ENCODE peak calls at places on chromosomes 2 and 18, in seven cellular contexts. One of them, this sample, is unnamed.

GRCh38 chr18:80046011-80046410 is 11.8 kb downstream of the RBFA start:
- DNase-seq in spleen: no peak
- DNase-seq in suprapubic skin: no peak
- DNase-seq in stomach: no peak
- DNase-seq in endothelial cell of umbilical vein: no peak
- DNase-seq in sigmoid colon: no peak
- DNase-seq in GM12891: no peak
- DNase-seq in this sample: no peak

GRCh38 chr2:85772841-85773491 is 19.2 kb downstream of the ATOH8 start:
- DNase-seq in spleen: no peak
- DNase-seq in suprapubic skin: no peak
- DNase-seq in stomach: no peak
- DNase-seq in endothelial cell of umbilical vein: no peak
- DNase-seq in sigmoid colon: peak; percentile 89
- DNase-seq in GM12891: no peak
- DNase-seq in this sample: no peak

GRCh38 chr2:63755216-63755615 is 86.5 kb upstream of the UGP2 start:
- DNase-seq in spleen: no peak
- DNase-seq in suprapubic skin: no peak
- DNase-seq in stomach: no peak
- DNase-seq in endothelial cell of umbilical vein: no peak
- DNase-seq in sigmoid colon: no peak
- DNase-seq in GM12891: no peak
- DNase-seq in this sample: no peak

GRCh38 chr2:42040643-42041277 is 7.1 kb upstream of the PKDCC start:
- DNase-seq in spleen: no peak
- DNase-seq in suprapubic skin: no peak
- DNase-seq in stomach: no peak
- DNase-seq in endothelial cell of umbilical vein: no peak
- DNase-seq in sigmoid colon: no peak
- DNase-seq in GM12891: no peak
- DNase-seq in this sample: no peak

GRCh38 chr2:239252433-239253200 is 148.2 kb downstream of the HDAC4 start:
- DNase-seq in spleen: peak; percentile 89
- DNase-seq in suprapubic skin: peak; percentile 87
- DNase-seq in stomach: no peak
- DNase-seq in endothelial cell of umbilical vein: peak; percentile 75
- DNase-seq in sigmoid colon: peak; percentile 86
- DNase-seq in GM12891: no peak
- DNase-seq in this sample: peak; percentile 53

GRCh38 chr2:64766841-64767669 is 113.3 kb upstream of the SERTAD2 start:
- DNase-seq in spleen: no peak
- DNase-seq in suprapubic skin: no peak
- DNase-seq in stomach: no peak
- DNase-seq in endothelial cell of umbilical vein: peak; percentile 67
- DNase-seq in sigmoid colon: no peak
- DNase-seq in GM12891: no peak
- DNase-seq in this sample: no peak

GRCh38 chr18:33579868-33580205 is 1.8 kb downstream of the ASXL3 start:
- DNase-seq in spleen: no peak
- DNase-seq in suprapubic skin: no peak
- DNase-seq in stomach: no peak
- DNase-seq in endothelial cell of umbilical vein: no peak
- DNase-seq in sigmoid colon: no peak
- DNase-seq in GM12891: no peak
- DNase-seq in this sample: no peak

GRCh38 chr2:226703501-226703900 is 96.1 kb downstream of the IRS1 start:
- DNase-seq in spleen: no peak
- DNase-seq in suprapubic skin: no peak
- DNase-seq in stomach: no peak
- DNase-seq in endothelial cell of umbilical vein: no peak
- DNase-seq in sigmoid colon: no peak
- DNase-seq in GM12891: no peak
- DNase-seq in this sample: no peak

GRCh38 chr2:669323-669722 is 7.9 kb downstream of the TMEM18 start:
- DNase-seq in spleen: no peak
- DNase-seq in suprapubic skin: no peak
- DNase-seq in stomach: no peak
- DNase-seq in endothelial cell of umbilical vein: peak; percentile 12
- DNase-seq in sigmoid colon: no peak
- DNase-seq in GM12891: no peak
- DNase-seq in this sample: no peak

GRCh38 chr2:227864161-227864756 is 7.2 kb upstream of the DAW1 start:
- DNase-seq in spleen: no peak
- DNase-seq in suprapubic skin: no peak
- DNase-seq in stomach: no peak
- DNase-seq in endothelial cell of umbilical vein: no peak
- DNase-seq in sigmoid colon: no peak
- DNase-seq in GM12891: no peak
- DNase-seq in this sample: no peak

GRCh38 chr18:48493856-48494255 is 45.0 kb upstream of the CTIF start:
- DNase-seq in spleen: no peak
- DNase-seq in suprapubic skin: no peak
- DNase-seq in stomach: no peak
- DNase-seq in endothelial cell of umbilical vein: peak; percentile 19
- DNase-seq in sigmoid colon: no peak
- DNase-seq in GM12891: no peak
- DNase-seq in this sample: no peak

DNA sequence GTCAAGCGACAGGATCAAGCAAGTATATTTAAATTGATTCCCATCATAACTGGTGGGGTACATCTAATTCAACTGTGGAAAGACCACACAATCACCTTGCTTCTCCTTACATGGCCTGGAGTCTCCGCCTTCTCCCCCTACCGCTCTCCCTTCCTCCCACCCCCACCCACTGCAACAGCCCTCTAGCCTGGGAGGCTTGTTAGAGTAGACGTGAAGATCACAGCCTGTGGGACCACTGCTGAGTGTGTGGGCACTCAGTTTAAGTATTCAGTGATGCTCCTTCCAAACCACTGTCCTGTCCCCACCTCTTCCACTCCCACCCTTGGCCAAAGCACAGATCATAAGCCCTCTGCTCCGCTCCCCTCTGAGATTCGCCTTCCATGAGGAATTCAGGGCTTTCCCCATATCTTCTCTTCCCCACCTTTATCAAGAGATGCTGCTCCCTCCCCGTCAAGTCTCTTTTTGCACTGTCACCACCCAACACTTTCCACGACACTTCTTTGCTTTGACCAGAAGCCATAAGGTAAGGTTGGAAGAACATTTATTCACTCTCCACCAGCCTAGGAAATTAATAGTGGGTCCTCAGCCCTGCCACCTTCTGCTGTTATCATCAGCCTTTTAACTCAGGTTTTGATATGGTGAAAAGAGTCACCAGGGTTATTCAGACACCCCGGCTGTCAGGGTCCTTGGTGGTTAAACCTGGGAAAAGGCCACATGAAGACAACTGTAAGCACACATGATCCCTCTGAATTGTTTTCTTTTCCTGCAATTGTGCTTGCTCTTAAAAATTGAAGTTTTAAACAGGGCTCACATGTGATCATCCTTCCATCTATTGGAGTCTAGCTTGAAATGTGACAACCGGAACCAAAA is 1.7 kb downstream of the METTL4 start:
- DNase-seq in spleen: no peak
- DNase-seq in suprapubic skin: no peak
- DNase-seq in stomach: no peak
- DNase-seq in endothelial cell of umbilical vein: no peak
- DNase-seq in sigmoid colon: no peak
- DNase-seq in GM12891: no peak
- DNase-seq in this sample: no peak
- TF ChIP-seq POLR2A in spleen: no peak
- TF ChIP-seq POLR2A in suprapubic skin: no peak
- TF ChIP-seq POLR2A in stomach: no peak
- TF ChIP-seq POLR2A in endothelial cell of umbilical vein: no peak
- TF ChIP-seq POLR2A in sigmoid colon: no peak
- TF ChIP-seq POLR2A in GM12891: no peak
- TF ChIP-seq POLR2A in this sample: no peak

GRCh38 chr2:126658316-126658909 is 2.5 kb downstream of the GYPC start:
- DNase-seq in spleen: no peak
- DNase-seq in suprapubic skin: no peak
- DNase-seq in stomach: no peak
- DNase-seq in endothelial cell of umbilical vein: no peak
- DNase-seq in sigmoid colon: no peak
- DNase-seq in GM12891: no peak
- DNase-seq in this sample: no peak

GRCh38 chr2:126657146-126657635 is 1.2 kb downstream of the GYPC start:
- DNase-seq in spleen: peak; percentile 88
- DNase-seq in suprapubic skin: peak; percentile 82
- DNase-seq in stomach: peak; percentile 42
- DNase-seq in endothelial cell of umbilical vein: no peak
- DNase-seq in sigmoid colon: peak; percentile 95
- DNase-seq in GM12891: no peak
- DNase-seq in this sample: peak; percentile 76

GRCh38 chr2:126658910-126659613 is 3.1 kb downstream of the GYPC start:
- DNase-seq in spleen: peak; percentile 92
- DNase-seq in suprapubic skin: no peak
- DNase-seq in stomach: peak; percentile 54
- DNase-seq in endothelial cell of umbilical vein: no peak
- DNase-seq in sigmoid colon: peak; percentile 89
- DNase-seq in GM12891: no peak
- DNase-seq in this sample: peak; percentile 68

GRCh38 chr2:126656311-126657145 is 570 bp downstream of the GYPC start:
- DNase-seq in spleen: peak; percentile 93
- DNase-seq in suprapubic skin: peak; percentile 82
- DNase-seq in stomach: no peak
- DNase-seq in endothelial cell of umbilical vein: no peak
- DNase-seq in sigmoid colon: no peak
- DNase-seq in GM12891: no peak
- DNase-seq in this sample: peak; percentile 35

DNA sequence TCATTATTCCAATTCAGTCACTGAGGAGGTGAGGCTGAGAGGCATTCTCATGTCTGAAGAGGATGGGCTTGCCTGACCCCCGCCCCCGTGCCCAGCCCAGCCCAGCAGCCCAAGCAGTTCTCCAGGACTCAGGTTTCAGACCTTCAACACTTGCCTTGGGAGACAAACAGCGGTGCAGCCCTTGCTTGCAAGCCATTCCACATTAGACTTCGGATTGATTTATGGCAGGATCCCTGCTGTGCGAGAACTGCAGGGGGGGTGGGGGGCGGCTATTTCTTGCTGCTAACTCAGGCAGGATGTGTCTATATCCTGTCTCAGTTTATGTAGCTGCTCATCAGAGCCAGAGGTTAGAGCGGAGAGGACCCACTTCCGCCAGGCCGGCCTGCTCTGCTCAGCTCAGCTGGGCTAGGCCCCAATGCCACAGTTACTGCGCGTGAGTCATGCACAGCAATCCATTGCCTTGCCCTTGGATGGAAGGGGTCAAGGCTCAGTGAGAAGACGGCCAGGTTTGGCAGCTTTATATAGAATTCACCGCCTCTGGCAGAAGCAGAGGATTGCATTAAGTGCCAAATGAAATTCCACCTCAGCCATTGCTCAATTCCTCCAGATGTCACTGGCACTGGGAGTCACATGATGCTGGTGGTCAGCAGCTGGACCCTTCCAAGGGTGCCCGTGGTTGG is 1.8 kb downstream of the GYPC start:
- DNase-seq in spleen: peak; percentile 96
- DNase-seq in suprapubic skin: peak; percentile 91
- DNase-seq in stomach: peak; percentile 66
- DNase-seq in endothelial cell of umbilical vein: peak; percentile 73
- DNase-seq in sigmoid colon: peak; percentile 94
- DNase-seq in GM12891: peak; percentile 62
- DNase-seq in this sample: peak; percentile 77
- TF ChIP-seq POLR2AphosphoS5 in spleen: peak; percentile 88
- TF ChIP-seq POLR2AphosphoS5 in suprapubic skin: peak; percentile 72
- TF ChIP-seq POLR2AphosphoS5 in stomach: peak; percentile 90
- TF ChIP-seq POLR2AphosphoS5 in endothelial cell of umbilical vein: peak; percentile 60
- TF ChIP-seq POLR2AphosphoS5 in sigmoid colon: peak; percentile 67
- TF ChIP-seq POLR2AphosphoS5 in GM12891: peak; percentile 42
- TF ChIP-seq POLR2AphosphoS5 in this sample: peak; percentile 68

GRCh38 chr2:23379220-23379695 is 5.7 kb upstream of the KLHL29 start:
- DNase-seq in spleen: no peak
- DNase-seq in suprapubic skin: no peak
- DNase-seq in stomach: no peak
- DNase-seq in endothelial cell of umbilical vein: no peak
- DNase-seq in sigmoid colon: no peak
- DNase-seq in GM12891: no peak
- DNase-seq in this sample: no peak

GRCh38 chr2:23381498-23381897 is 3.5 kb upstream of the KLHL29 start:
- DNase-seq in spleen: no peak
- DNase-seq in suprapubic skin: no peak
- DNase-seq in stomach: no peak
- DNase-seq in endothelial cell of umbilical vein: no peak
- DNase-seq in sigmoid colon: no peak
- DNase-seq in GM12891: no peak
- DNase-seq in this sample: no peak

GRCh38 chr2:23381084-23381483 is 3.9 kb upstream of the KLHL29 start:
- DNase-seq in spleen: no peak
- DNase-seq in suprapubic skin: no peak
- DNase-seq in stomach: peak; percentile 41
- DNase-seq in endothelial cell of umbilical vein: peak; percentile 91
- DNase-seq in sigmoid colon: no peak
- DNase-seq in GM12891: no peak
- DNase-seq in this sample: peak; percentile 43

GRCh38 chr2:23378496-23378895 is 6.5 kb upstream of the KLHL29 start:
- DNase-seq in spleen: no peak
- DNase-seq in suprapubic skin: no peak
- DNase-seq in stomach: no peak
- DNase-seq in endothelial cell of umbilical vein: no peak
- DNase-seq in sigmoid colon: no peak
- DNase-seq in GM12891: no peak
- DNase-seq in this sample: no peak

GRCh38 chr2:23380562-23381065 is 4.4 kb upstream of the KLHL29 start:
- DNase-seq in spleen: no peak
- DNase-seq in suprapubic skin: no peak
- DNase-seq in stomach: no peak
- DNase-seq in endothelial cell of umbilical vein: peak; percentile 78
- DNase-seq in sigmoid colon: no peak
- DNase-seq in GM12891: no peak
- DNase-seq in this sample: no peak
- TF ChIP-seq POLR2A in spleen: no peak
- TF ChIP-seq POLR2A in suprapubic skin: no peak
- TF ChIP-seq POLR2A in stomach: no peak
- TF ChIP-seq POLR2A in endothelial cell of umbilical vein: peak; percentile 46
- TF ChIP-seq POLR2A in sigmoid colon: no peak
- TF ChIP-seq POLR2A in GM12891: no peak
- TF ChIP-seq POLR2A in this sample: no peak

DNA sequence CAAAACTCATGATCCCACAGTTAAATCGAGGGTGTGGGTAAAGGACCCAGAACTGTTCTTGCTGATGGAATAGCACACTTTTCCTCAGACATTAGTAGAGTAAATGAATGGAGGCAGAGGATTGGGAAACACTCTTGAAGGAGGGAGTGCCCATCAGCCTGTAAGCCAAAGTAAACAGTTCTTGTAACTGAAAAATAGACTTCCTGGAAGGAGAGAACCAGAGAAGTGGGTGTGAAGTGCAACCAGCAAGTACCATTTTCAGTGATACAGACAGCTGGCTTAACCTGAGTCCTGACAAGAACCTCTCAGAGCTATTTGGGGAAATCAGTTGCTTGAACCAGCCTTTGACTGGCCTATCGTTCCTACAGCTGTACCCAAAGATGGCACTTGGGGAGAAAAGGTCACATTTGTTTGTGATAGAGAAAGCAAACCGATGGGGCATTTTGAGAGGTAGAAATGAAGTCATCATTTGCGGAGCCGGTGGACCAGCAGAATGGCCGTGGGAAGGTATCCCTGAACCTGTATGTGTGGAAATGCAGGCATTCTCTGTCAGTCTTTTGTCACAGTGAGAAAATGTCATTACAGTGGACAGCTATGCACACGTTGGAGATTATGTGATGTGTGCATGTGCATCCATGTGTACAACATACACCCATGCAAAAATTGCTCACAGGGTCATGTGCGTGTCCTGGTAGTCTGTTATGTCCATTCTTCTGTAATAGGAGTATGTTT is 17.7 kb downstream of the CRIM1 start:
- DNase-seq in spleen: no peak
- DNase-seq in suprapubic skin: no peak
- DNase-seq in stomach: no peak
- DNase-seq in endothelial cell of umbilical vein: no peak
- DNase-seq in sigmoid colon: no peak
- DNase-seq in GM12891: no peak
- DNase-seq in this sample: peak; percentile 43
- TF ChIP-seq POLR2AphosphoS5 in spleen: no peak
- TF ChIP-seq POLR2AphosphoS5 in suprapubic skin: no peak
- TF ChIP-seq POLR2AphosphoS5 in stomach: peak; percentile 85
- TF ChIP-seq POLR2AphosphoS5 in endothelial cell of umbilical vein: peak; percentile 28
- TF ChIP-seq POLR2AphosphoS5 in sigmoid colon: peak; percentile 6
- TF ChIP-seq POLR2AphosphoS5 in GM12891: no peak
- TF ChIP-seq POLR2AphosphoS5 in this sample: peak; percentile 32

This sample was measured in transverse colon.